ENCODE peak calls at places on chromosome 14, in six cellular contexts. I is PC-3, J is GM23248, E is GM23338, B is SK-N-SH, Y is MM.1S. G is an unnamed sample.

GRCh38 chr14:77024171-77024627 is 4.3 kb downstream of the IRF2BPL start:
- DNase-seq in J (peak; percentile 68), I (peak; percentile 76), E (peak; percentile 99), B (no peak), Y (peak; percentile 95), G (peak; percentile 88)

GRCh38 chr14:58663494-58664111 is 25.8 kb downstream of the DACT1 start:
- DNase-seq in J (peak; percentile 71), I (no peak), Y (no peak), B (peak; percentile 24), E (peak; percentile 38), G (no peak)

GRCh38 chr14:60803871-60804270 is 69.3 kb downstream of the MNAT1 start:
- DNase-seq in E (no peak), I (no peak), B (no peak), Y (no peak), J (no peak), G (no peak)

GRCh38 chr14:68665116-68665515 is 127.8 kb downstream of the ZFP36L1 start:
- DNase-seq in E (no peak), J (peak; percentile 57), Y (no peak), B (no peak), I (peak; percentile 22), G (no peak)

GRCh38 chr14:83253870-83254269 is 1720.2 kb upstream of the SEL1L start:
- DNase-seq in J (no peak), B (no peak), I (no peak), Y (no peak), E (no peak), G (no peak)

GRCh38 chr14:21308132-21308478 is 28.2 kb downstream of the RPGRIP1 start:
- DNase-seq in E (peak; percentile 8), J (no peak), Y (peak; percentile 48), B (no peak), I (peak; percentile 12), G (no peak)

GRCh38 chr14:31270196-31270772 is 62.7 kb upstream of the HECTD1 start:
- DNase-seq in I (no peak), Y (peak; percentile 10), E (peak; percentile 65), J (peak; percentile 31), B (no peak), G (peak; percentile 44)

GRCh38 chr14:95047754-95048153 is 109.6 kb downstream of the DICER1 start:
- DNase-seq in Y (no peak), E (no peak), J (no peak), B (no peak), I (no peak), G (no peak)

GRCh38 chr14:36955967-36956366 is 216.4 kb downstream of the SLC25A21 start:
- DNase-seq in I (no peak), B (no peak), Y (no peak), E (no peak), J (no peak), G (no peak)

GRCh38 chr14:35632276-35633071 is 98.5 kb downstream of the INSM2 start:
- DNase-seq in J (peak; percentile 55), I (no peak), E (no peak), Y (no peak), B (no peak), G (no peak)

GRCh38 chr14:99679543-99679942 is 4.6 kb upstream of the CYP46A1 start:
- DNase-seq in E (no peak), I (no peak), J (no peak), Y (no peak), B (no peak), G (no peak)

GRCh38 chr14:52755607-52756316 is 25.8 kb downstream of the STYX start:
- DNase-seq in Y (no peak), J (no peak), I (no peak), B (no peak), E (no peak), G (no peak)

GRCh38 chr14:100900837-100901390 is 2.6 kb downstream of the RTL1 start:
- DNase-seq in I (peak; percentile 48), J (peak; percentile 29), B (peak; percentile 81), E (peak; percentile 80), Y (no peak), G (peak; percentile 87)

GRCh38 chr14:57760891-57761290 is 105.0 kb downstream of the SLC35F4 start:
- DNase-seq in E (no peak), I (no peak), J (no peak), Y (no peak), B (no peak), G (no peak)

GRCh38 chr14:57382283-57382682 is 8.1 kb upstream of the NAA30 start:
- DNase-seq in E (no peak), B (no peak), I (peak; percentile 99), J (peak; percentile 94), Y (no peak), G (no peak)

GRCh38 chr14:96158735-96159134 is 45.9 kb upstream of the BDKRB2 start:
- DNase-seq in E (no peak), Y (no peak), B (no peak), I (no peak), J (no peak), G (no peak)

GRCh38 chr14:68309631-68310030 is 483.2 kb downstream of the ZFP36L1 start:
- DNase-seq in Y (no peak), I (peak; percentile 78), B (no peak), J (no peak), E (no peak), G (no peak)

GRCh38 chr14:33062476-33062875 is 123.8 kb downstream of the NPAS3 start:
- DNase-seq in Y (no peak), J (no peak), E (no peak), B (no peak), I (no peak), G (no peak)

GRCh38 chr14:34204774-34205173 is 253.9 kb upstream of the EGLN3 start:
- DNase-seq in B (no peak), Y (no peak), E (no peak), I (no peak), J (peak; percentile 27), G (no peak)

GRCh38 chr14:21268612-21269251 is 510 bp downstream of the HNRNPC start:
- DNase-seq in B (no peak), I (peak; percentile 43), J (peak; percentile 85), Y (peak; percentile 26), E (peak; percentile 79), G (peak; percentile 71)

GRCh38 chr14:63203618-63204406 is 431 bp upstream of the RHOJ start:
- DNase-seq in J (peak; percentile 91), Y (no peak), E (peak; percentile 57), B (peak; percentile 34), I (peak; percentile 53), G (peak; percentile 77)

GRCh38 chr14:104977008-104977680 is 1.0 kb downstream of the AHNAK2 start:
- DNase-seq in I (peak; percentile 23), B (no peak), Y (no peak), E (no peak), J (no peak), G (no peak)
- TF ChIP-seq EZH2phosphoT487 in I (no peak), B (no peak), Y (no peak), E (no peak), J (no peak), G (no peak)

GRCh38 chr14:55160989-55161388 is 30.4 kb downstream of the DLGAP5 start:
- DNase-seq in Y (peak; percentile 19), E (no peak), J (peak; percentile 61), B (peak; percentile 50), I (peak; percentile 79), G (no peak)
- H3K36me3 ChIP-seq in Y (no peaks in the 10 kb centered on the region), E (peaks cover 69% of the 10 kb centered on the region), J (peaks cover 5% of the 10 kb centered on the region), B (peaks cover 15% of the 10 kb centered on the region), I (peaks cover 77% of the 10 kb centered on the region), G (peaks cover 59% of the 10 kb centered on the region)

DNA sequence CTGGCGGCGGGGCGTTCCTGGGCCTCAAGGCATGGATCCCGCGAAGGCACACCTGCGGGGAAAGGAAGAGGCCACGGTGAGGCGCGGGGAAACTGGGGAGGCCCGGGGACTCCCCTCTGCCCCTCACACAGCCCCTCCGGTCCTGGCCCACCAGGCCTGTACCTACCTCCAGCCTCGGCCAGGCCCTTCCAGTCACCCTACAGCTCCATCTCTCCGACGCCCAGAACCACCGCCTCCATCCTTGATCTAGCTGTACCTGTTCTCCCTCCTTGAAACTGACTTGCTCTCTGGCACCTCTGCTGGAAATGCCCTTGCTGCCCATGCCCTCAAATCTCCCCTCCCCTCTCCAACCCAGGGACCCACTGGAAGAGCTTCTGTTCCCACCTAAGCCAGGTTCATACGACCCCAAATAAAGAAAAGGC is 1.7 kb downstream of the ANKRD9 start:
- DNase-seq in B (no peak), I (no peak), E (peak; percentile 47), J (no peak), Y (no peak), G (no peak)
- H3K4me3 ChIP-seq in B (peak overlapping the region; percentile 64), I (peak overlapping the region; percentile 80), E (peak overlapping the region; percentile 80), J (no peak overlapping the region), Y (no peak overlapping the region), G (no peak overlapping the region)

GRCh38 chr14:90969493-90970166 is 90.8 kb downstream of the RPS6KA5 start:
- DNase-seq in Y (no peak), I (no peak), E (no peak), B (no peak), J (no peak), G (no peak)
- TF ChIP-seq EZH2phosphoT487 in Y (no peak), I (no peak), E (no peak), B (no peak), J (no peak), G (no peak)

GRCh38 chr14:53964249-53964648 is 7.6 kb upstream of the BMP4 start:
- DNase-seq in I (no peak), J (no peak), B (no peak), E (peak; percentile 43), Y (no peak), G (no peak)
- H3K36me3 ChIP-seq in I (no peaks in the 10 kb centered on the region), J (no peaks in the 10 kb centered on the region), B (no peaks in the 10 kb centered on the region), E (no peaks in the 10 kb centered on the region), Y (no peaks in the 10 kb centered on the region), G (no peaks in the 10 kb centered on the region)

GRCh38 chr14:105181542-105182295 is 607 bp upstream of the NUDT14 start:
- DNase-seq in E (no peak), Y (no peak), I (no peak), J (no peak), B (no peak), G (no peak)
- H3K4me3 ChIP-seq in E (peak overlapping the region; percentile 44), Y (no peak overlapping the region), I (peak overlapping the region; percentile 50), J (no peak overlapping the region), B (no peak overlapping the region), G (peak overlapping the region; percentile 74)

GRCh38 chr14:84584526-84584925 is 945.4 kb upstream of the FLRT2 start:
- DNase-seq in Y (no peak), E (no peak), J (no peak), B (no peak), I (no peak), G (no peak)

GRCh38 chr14:84575681-84576080 is 954.3 kb upstream of the FLRT2 start:
- DNase-seq in J (no peak), B (no peak), E (no peak), Y (no peak), I (no peak), G (no peak)

GRCh38 chr14:84579292-84579691 is 950.7 kb upstream of the FLRT2 start:
- DNase-seq in B (no peak), E (no peak), J (no peak), Y (no peak), I (no peak), G (no peak)
- TF ChIP-seq EZH2phosphoT487 in B (no peak), E (no peak), J (no peak), Y (no peak), I (no peak), G (no peak)